ENCODE peak calls at places on chromosomes 1 and 21, in nine cellular contexts. I, V, R, H, Y, A, U, M and E are unnamed samples.

GRCh38 chr1:6118415-6118814 is 61.7 kb downstream of the CHD5 start:
- DNase-seq in A (no peak), R (no peak), I (no peak), V (peak), H (no peak), U (no peak), M (no peak), Y (no peak), E (no peak)

GRCh38 chr1:5640845-5641244 is 351.4 kb downstream of the NPHP4 start:
- DNase-seq in U (no peak), I (no peak), V (no peak), Y (peak), H (peak), A (no peak), M (peak), R (no peak), E (no peak)

GRCh38 chr1:2411801-2412394 is 466 bp downstream of the PEX10 start:
- DNase-seq in A (no peak), U (no peak), R (no peak), V (no peak), M (no peak), H (no peak), Y (no peak), I (peak), E (no peak)

GRCh38 chr1:20893931-20894330 is 106.8 kb upstream of the HP1BP3 start:
- DNase-seq in Y (no peak), U (no peak), V (no peak), I (no peak), A (no peak), H (no peak), M (no peak), R (no peak), E (no peak)

GRCh38 chr1:172322219-172323061 is 98.0 kb upstream of the C1orf105 start:
- DNase-seq in V (no peak), Y (no peak), A (peak), R (no peak), U (peak), M (no peak), H (no peak), I (peak), E (peak)

GRCh38 chr21:45228171-45228641 is 59.5 kb downstream of the POFUT2 start:
- DNase-seq in U (peak), A (peak), M (no peak), Y (peak), R (no peak), H (no peak), V (no peak), I (no peak), E (no peak)

GRCh38 chr1:202144510-202145324 is at the start of gene ARL8A:
- DNase-seq in V (peak), A (no peak), Y (no peak), H (no peak), M (peak), I (peak), U (peak), R (peak), E (peak)

GRCh38 chr21:37383066-37383465 is 16.5 kb downstream of the DYRK1A start:
- DNase-seq in U (no peak), I (no peak), Y (no peak), M (peak), H (no peak), V (no peak), A (no peak), R (no peak), E (no peak)

GRCh38 chr1:116920211-116920610 is 10.5 kb downstream of the PTGFRN start:
- DNase-seq in A (no peak), H (no peak), I (no peak), V (no peak), R (no peak), Y (no peak), M (no peak), U (no peak), E (no peak)

GRCh38 chr1:225447649-225448048 is 19.8 kb upstream of the LBR start:
- DNase-seq in R (peak), Y (no peak), I (no peak), U (peak), M (no peak), H (peak), A (peak), V (no peak), E (no peak)

GRCh38 chr1:156282143-156282478 is 514 bp downstream of the SMG5 start:
- DNase-seq in Y (peak), M (no peak), V (no peak), R (peak), H (no peak), I (no peak), A (no peak), U (no peak), E (no peak)

GRCh38 chr1:1721201-1721600 is 3.0 kb downstream of the CDK11A start:
- DNase-seq in H (no peak), M (no peak), U (no peak), R (no peak), V (no peak), Y (no peak), I (no peak), A (no peak), E (no peak)

GRCh38 chr1:234336359-234336758 is 36.9 kb upstream of the COA6 start:
- DNase-seq in R (no peak), H (no peak), U (no peak), M (no peak), I (no peak), V (no peak), A (no peak), Y (no peak), E (no peak)

GRCh38 chr1:1630965-1631792 is 794 bp upstream of the MMP23B start:
- DNase-seq in I (no peak), Y (no peak), A (no peak), V (peak), M (peak), U (peak), H (no peak), R (no peak), E (no peak)

GRCh38 chr21:45632897-45633260 is 10.6 kb upstream of the PCBP3 start:
- DNase-seq in Y (no peak), I (no peak), U (no peak), A (no peak), V (no peak), H (no peak), M (no peak), R (no peak), E (peak)

GRCh38 chr1:209021622-209022021 is 561.9 kb upstream of the CAMK1G start:
- DNase-seq in Y (no peak), U (no peak), R (no peak), M (no peak), A (no peak), I (no peak), H (no peak), V (no peak), E (no peak)

GRCh38 chr21:34129971-34130597 is 56.7 kb downstream of the MRPS6 start:
- DNase-seq in A (peak), U (no peak), R (no peak), I (no peak), H (no peak), V (no peak), M (no peak), Y (no peak), E (no peak)

GRCh38 chr1:178774263-178774662 is 49.2 kb downstream of the RALGPS2 start:
- DNase-seq in I (no peak), Y (no peak), V (no peak), U (no peak), A (no peak), M (peak), H (no peak), R (no peak), E (no peak)

GRCh38 chr1:77386276-77386675 is 104.5 kb downstream of the AK5 start:
- DNase-seq in V (no peak), Y (no peak), A (no peak), M (no peak), U (no peak), R (no peak), H (no peak), I (no peak), E (no peak)

GRCh38 chr21:42298237-42298636 is 17.0 kb downstream of the TFF3 start:
- DNase-seq in H (no peak), Y (no peak), V (no peak), U (no peak), A (no peak), I (no peak), R (no peak), M (no peak), E (no peak)

GRCh38 chr1:19466112-19466561 is 19.2 kb downstream of the CAPZB start:
- DNase-seq in H (no peak), M (no peak), R (no peak), U (no peak), Y (no peak), A (no peak), V (peak), I (no peak), E (no peak)
- TF ChIP-seq POLR2A in H (no peak), M (no peak), R (no peak), U (no peak), Y (no peak), A (no peak), V (no peak), I (no peak), E (no peak)

GRCh38 chr1:85297855-85298629 is 21.6 kb upstream of the BCL10 start:
- DNase-seq in R (peak), H (no peak), U (peak), Y (peak), M (peak), I (peak), A (peak), V (peak), E (peak)
- H3K4me3 ChIP-seq in R (no peak), H (no peak), U (no peak), Y (no peak), M (peak), I (no peak), A (peak), V (no peak), E (no peak)

GRCh38 chr1:167219646-167220536 is 795 bp upstream of the POU2F1 start:
- DNase-seq in A (peak), Y (peak), M (peak), H (peak), U (peak), R (peak), I (peak), V (peak), E (peak)
- TF ChIP-seq POLR2A in A (no peak), Y (peak), M (peak), H (no peak), U (peak), R (peak), I (peak), V (no peak), E (no peak)

DNA sequence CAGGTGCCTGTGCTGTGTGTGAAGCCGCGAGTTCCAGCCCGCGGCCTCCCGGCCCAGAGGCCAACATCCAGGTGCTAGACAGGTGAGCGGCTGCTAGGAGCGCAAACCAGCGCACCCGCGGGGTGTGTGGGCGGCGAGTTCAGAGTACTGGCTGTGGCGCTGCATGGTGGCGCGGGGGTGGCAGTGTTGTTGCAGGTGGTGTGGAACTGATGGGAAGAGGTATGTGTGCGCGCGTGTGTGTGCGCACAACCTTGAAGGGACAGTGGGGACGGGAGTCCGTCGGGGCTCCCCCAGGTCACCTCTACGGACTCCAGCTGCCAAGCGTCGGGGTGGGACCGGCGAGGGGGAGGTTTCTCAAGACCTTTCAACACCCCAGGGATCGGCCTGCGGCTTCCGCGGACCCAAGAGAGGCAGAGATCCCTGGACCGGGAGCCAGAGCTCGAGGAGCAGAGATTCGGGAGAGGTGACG is 433 bp upstream of the DMBX1 start:
- DNase-seq in A (no peak), M (peak), R (no peak), H (no peak), I (no peak), U (no peak), V (no peak), Y (no peak), E (no peak)
- H3K4me3 ChIP-seq in A (peak), M (no peak), R (peak), H (peak), I (peak), U (peak), V (peak), Y (peak), E (peak)

GRCh38 chr1:31587720-31588423 is 11.6 kb downstream of the TINAGL1 start:
- DNase-seq in H (no peak), V (no peak), Y (no peak), R (peak), M (peak), U (no peak), A (peak), I (peak), E (no peak)
- TF ChIP-seq POLR2A in H (no peak), V (no peak), Y (no peak), R (no peak), M (no peak), U (no peak), A (no peak), I (no peak), E (no peak)

DNA sequence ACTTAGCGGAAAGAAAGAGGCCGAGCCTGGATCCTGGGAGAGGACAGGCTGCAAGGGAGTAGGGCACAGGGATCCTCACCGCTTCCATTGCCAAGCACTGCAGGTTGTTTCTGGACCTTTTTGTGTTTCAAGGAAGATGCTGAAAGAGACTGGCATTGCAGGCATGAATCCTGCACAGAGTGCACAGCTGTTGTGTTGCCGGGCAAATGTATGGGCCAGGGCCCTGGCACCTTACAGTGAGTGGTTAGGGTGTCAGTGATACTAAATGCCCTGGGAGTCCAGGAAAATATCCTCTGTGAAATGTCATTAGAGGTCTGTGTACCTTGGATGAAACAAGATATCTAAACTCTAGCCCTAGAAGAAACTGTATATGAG is 145.5 kb upstream of the FGGY start:
- DNase-seq in I (no peak), V (no peak), M (no peak), U (no peak), H (no peak), R (no peak), A (no peak), Y (no peak), E (no peak)
- H3K4me3 ChIP-seq in I (no peak), V (no peak), M (no peak), U (peak), H (peak), R (no peak), A (peak), Y (no peak), E (no peak)

GRCh38 chr1:221549815-221550214 is 192.1 kb downstream of the DUSP10 start:
- DNase-seq in U (no peak), I (no peak), V (no peak), R (no peak), A (no peak), H (no peak), M (no peak), Y (no peak), E (no peak)
- TF ChIP-seq POLR2A in U (no peak), I (no peak), V (no peak), R (no peak), A (no peak), H (no peak), M (no peak), Y (no peak), E (no peak)